ENCODE peak calls at places on chromosomes 11 and 22, in five cellular contexts. One of them, this sample, is unnamed.

GRCh38 chr22:19876314-19876940 is 21.8 kb upstream of the GNB1L start:
- DNase-seq in substantia nigra: no peak
- DNase-seq in sigmoid colon: peak
- DNase-seq in tibial nerve: no peak
- DNase-seq in kidney: peak
- DNase-seq in this sample: no peak

GRCh38 chr11:74933765-74934164 is 15.1 kb downstream of the XRRA1 start:
- DNase-seq in substantia nigra: no peak
- DNase-seq in sigmoid colon: no peak
- DNase-seq in tibial nerve: no peak
- DNase-seq in kidney: no peak
- DNase-seq in this sample: no peak

GRCh38 chr22:41568811-41569210 is 8.0 kb downstream of the CSDC2 start:
- DNase-seq in substantia nigra: no peak
- DNase-seq in sigmoid colon: no peak
- DNase-seq in tibial nerve: no peak
- DNase-seq in kidney: no peak
- DNase-seq in this sample: no peak

GRCh38 chr22:43343262-43343988 is at the start of gene SCUBE1:
- DNase-seq in substantia nigra: no peak
- DNase-seq in sigmoid colon: no peak
- DNase-seq in tibial nerve: peak
- DNase-seq in kidney: peak
- DNase-seq in this sample: peak

GRCh38 chr11:117713676-117714075 is 83.3 kb downstream of the DSCAML1 start:
- DNase-seq in substantia nigra: no peak
- DNase-seq in sigmoid colon: no peak
- DNase-seq in tibial nerve: no peak
- DNase-seq in kidney: no peak
- DNase-seq in this sample: no peak

GRCh38 chr11:69239320-69240040 is 54.5 kb upstream of the MYEOV start:
- DNase-seq in substantia nigra: no peak
- DNase-seq in sigmoid colon: peak
- DNase-seq in tibial nerve: no peak
- DNase-seq in kidney: no peak
- DNase-seq in this sample: no peak

GRCh38 chr11:102430158-102430836 is 22.3 kb downstream of the TMEM123 start:
- DNase-seq in substantia nigra: no peak
- DNase-seq in sigmoid colon: no peak
- DNase-seq in tibial nerve: no peak
- DNase-seq in kidney: no peak
- DNase-seq in this sample: no peak

GRCh38 chr11:92697461-92698314 is 271.8 kb upstream of the MTNR1B start:
- DNase-seq in substantia nigra: no peak
- DNase-seq in sigmoid colon: no peak
- DNase-seq in tibial nerve: no peak
- DNase-seq in kidney: no peak
- DNase-seq in this sample: no peak

GRCh38 chr11:15602779-15603178 is 488.1 kb downstream of the INSC start:
- DNase-seq in substantia nigra: no peak
- DNase-seq in sigmoid colon: no peak
- DNase-seq in tibial nerve: no peak
- DNase-seq in kidney: no peak
- DNase-seq in this sample: no peak
- H3K27ac ChIP-seq in substantia nigra: no peak
- H3K27ac ChIP-seq in sigmoid colon: no peak
- H3K27ac ChIP-seq in tibial nerve: no peak
- H3K27ac ChIP-seq in kidney: no peak
- H3K27ac ChIP-seq in this sample: no peak

GRCh38 chr11:34512810-34513673 is 552 bp downstream of the ELF5 start:
- DNase-seq in substantia nigra: peak
- DNase-seq in sigmoid colon: no peak
- DNase-seq in tibial nerve: peak
- DNase-seq in kidney: no peak
- DNase-seq in this sample: peak
- H3K27ac ChIP-seq in substantia nigra: no peak
- H3K27ac ChIP-seq in sigmoid colon: no peak
- H3K27ac ChIP-seq in tibial nerve: no peak
- H3K27ac ChIP-seq in kidney: no peak
- H3K27ac ChIP-seq in this sample: no peak

DNA sequence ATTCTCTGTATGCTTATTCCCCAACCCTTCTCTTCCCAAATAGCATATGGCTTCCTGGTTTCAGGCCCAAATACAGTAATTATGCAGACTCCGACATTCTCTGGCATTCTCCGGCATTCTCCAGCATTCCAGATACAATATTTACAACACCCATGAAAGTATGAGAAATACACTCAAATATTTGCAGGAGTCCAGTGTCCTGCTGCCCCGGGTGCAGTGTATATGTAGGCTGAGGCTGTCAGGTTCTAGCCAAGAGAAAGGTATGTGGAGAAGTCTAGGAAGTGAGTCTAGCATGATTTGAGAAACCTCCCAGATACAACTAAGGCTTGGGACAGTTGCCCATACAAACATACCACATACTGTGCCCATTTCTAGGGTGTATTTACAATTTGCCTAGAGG is 160.7 kb downstream of the SOX6 start:
- DNase-seq in substantia nigra: no peak
- DNase-seq in sigmoid colon: no peak
- DNase-seq in tibial nerve: no peak
- DNase-seq in kidney: no peak
- DNase-seq in this sample: no peak
- H3K27ac ChIP-seq in substantia nigra: no peak
- H3K27ac ChIP-seq in sigmoid colon: no peak
- H3K27ac ChIP-seq in tibial nerve: no peak
- H3K27ac ChIP-seq in kidney: no peak
- H3K27ac ChIP-seq in this sample: no peak

GRCh38 chr11:121323208-121323607 is 30.6 kb downstream of the SC5D start:
- DNase-seq in substantia nigra: no peak
- DNase-seq in sigmoid colon: no peak
- DNase-seq in tibial nerve: no peak
- DNase-seq in kidney: no peak
- DNase-seq in this sample: no peak
- H3K27ac ChIP-seq in substantia nigra: no peak
- H3K27ac ChIP-seq in sigmoid colon: no peak
- H3K27ac ChIP-seq in tibial nerve: no peak
- H3K27ac ChIP-seq in kidney: no peak
- H3K27ac ChIP-seq in this sample: no peak

DNA sequence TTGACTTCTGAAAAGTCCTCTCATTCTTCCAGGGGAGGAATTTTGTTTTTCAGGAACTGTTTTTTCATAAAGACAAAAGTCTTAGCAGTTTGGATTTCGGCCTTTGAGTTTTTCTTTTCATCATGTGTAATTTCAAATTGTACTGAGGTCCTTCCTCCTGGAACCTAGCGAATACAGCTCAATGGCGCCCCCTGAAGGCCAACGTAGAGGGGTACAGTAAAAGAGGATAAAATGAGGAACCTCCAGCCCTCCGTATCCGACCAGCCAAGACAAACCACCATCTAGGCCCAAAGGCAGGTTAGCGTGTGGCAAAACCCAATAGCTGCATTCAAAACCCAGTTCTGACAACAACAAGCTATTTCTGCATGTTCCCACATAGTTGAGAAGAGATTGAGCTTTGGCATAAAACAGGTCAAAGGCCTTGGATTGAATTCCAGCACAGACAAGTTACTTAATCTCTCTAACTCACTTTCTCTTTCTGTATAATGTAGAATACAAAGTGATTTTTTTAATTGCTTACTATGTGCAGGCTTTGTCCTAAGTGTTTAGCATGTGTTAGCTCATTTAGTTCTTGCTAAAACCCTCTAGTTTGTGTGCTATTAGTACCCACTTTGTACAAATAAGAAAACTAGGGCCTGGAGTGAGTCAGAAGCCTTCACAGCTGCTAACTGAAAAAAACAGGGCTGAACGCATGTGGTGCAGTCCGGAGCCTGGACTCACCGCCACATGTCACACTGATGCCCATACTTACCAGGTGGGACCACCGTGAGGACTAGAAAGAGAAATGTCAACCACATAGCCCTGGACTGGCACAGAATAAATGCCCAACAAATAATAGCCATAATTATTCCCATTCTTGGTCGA is 43.2 kb upstream of the ETS1 start:
- DNase-seq in substantia nigra: peak
- DNase-seq in sigmoid colon: peak
- DNase-seq in tibial nerve: peak
- DNase-seq in kidney: peak
- DNase-seq in this sample: peak
- H3K27ac ChIP-seq in substantia nigra: no peak
- H3K27ac ChIP-seq in sigmoid colon: peak
- H3K27ac ChIP-seq in tibial nerve: peak
- H3K27ac ChIP-seq in kidney: peak
- H3K27ac ChIP-seq in this sample: no peak

DNA sequence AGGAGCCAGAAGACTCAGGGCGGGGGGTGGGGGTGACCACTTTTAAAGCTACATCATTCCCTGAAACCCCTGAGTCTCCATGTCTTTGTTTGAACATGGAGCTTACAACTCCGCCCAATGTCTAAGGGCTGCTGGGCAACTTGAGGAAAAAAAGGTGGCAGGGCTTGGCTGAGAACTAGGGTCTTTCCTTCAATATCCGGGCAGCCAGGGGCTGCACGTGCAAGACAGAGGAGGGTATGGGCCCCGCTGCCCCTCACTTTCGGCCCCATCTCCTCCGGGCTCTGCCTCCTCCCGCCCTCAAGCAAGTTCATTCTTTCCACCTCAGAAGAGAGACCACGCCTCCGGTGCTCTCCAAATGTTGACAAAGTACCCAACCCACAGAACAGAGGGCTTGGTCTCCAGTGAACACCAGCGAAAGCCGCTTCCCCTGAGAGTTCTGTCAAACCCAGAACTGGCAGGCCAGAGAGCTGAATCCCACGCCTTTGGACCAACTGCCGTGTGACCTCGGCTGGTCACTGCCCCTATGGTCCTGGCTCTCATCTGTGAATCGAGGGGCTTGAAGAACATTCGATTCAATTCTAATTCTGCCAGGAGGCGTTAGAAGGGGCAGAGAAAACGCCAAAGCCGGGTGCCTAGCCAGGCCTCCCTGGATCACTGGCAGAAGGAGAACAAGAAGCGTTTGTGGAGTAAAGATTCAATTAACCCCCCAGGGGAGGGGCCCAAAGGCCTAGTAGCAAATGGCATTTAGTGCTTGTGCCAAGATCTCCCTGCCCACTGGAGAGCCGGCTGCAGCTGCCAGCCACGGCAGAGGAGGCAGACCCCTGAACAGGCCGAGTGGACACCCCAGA is 7.3 kb downstream of the PDGFB start:
- DNase-seq in substantia nigra: no peak
- DNase-seq in sigmoid colon: no peak
- DNase-seq in tibial nerve: no peak
- DNase-seq in kidney: peak
- DNase-seq in this sample: no peak
- H3K27ac ChIP-seq in substantia nigra: no peak
- H3K27ac ChIP-seq in sigmoid colon: peak
- H3K27ac ChIP-seq in tibial nerve: peak
- H3K27ac ChIP-seq in kidney: peak
- H3K27ac ChIP-seq in this sample: no peak

DNA sequence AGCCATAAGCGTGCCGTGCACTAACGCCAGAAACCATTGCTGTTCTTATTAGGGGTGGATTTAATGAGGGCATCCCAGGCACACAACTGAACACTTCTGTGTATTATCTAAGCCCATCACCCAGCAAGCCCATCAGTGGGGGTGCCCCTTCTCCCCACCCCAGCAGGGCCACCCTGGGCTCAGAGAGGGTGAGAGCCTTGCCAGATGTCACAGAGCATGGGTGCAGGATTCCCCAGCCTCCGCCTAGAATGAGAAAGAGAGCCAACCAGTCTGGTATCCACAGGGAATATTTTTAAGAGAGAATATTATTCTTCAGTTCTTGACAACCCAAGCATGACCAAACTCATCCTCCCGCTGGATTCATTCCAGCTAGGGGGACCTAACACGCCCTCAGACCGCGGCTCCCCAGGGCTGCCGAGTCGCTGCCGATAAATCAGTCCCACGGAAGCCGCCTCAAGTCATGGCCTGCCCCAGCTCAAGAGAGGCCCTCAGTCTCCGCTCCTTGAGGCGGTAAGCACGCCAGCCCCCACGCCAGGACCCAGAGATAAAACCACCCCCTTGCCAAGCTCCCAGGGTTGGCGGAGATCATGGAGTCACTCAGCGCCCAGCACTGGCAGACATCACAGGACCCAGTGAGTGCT is 47.2 kb downstream of the MN1 start:
- DNase-seq in substantia nigra: no peak
- DNase-seq in sigmoid colon: no peak
- DNase-seq in tibial nerve: no peak
- DNase-seq in kidney: no peak
- DNase-seq in this sample: no peak
- H3K27ac ChIP-seq in substantia nigra: no peak
- H3K27ac ChIP-seq in sigmoid colon: peak
- H3K27ac ChIP-seq in tibial nerve: no peak
- H3K27ac ChIP-seq in kidney: no peak
- H3K27ac ChIP-seq in this sample: no peak